ENCODE peak calls at places on chromosomes 3 and 15, in nine cellular contexts. X is activated CD8-positive, alpha-beta T cell treated with anti-CD3 and anti-CD28 coated beads for 36 hours; K is mucosa of gallbladder; S is H9; B is T47D; P is stimulated activated CD4-positive, alpha-beta T cell treated with anti-CD3 and anti-CD28 coated beads, Interleukin-4, amount 100 ng/mL, for 48 hours; N is amniotic stem cell; O is T-cell; C is activated CD8-positive, alpha-beta memory T cell treated with anti-CD3 and anti-CD28 coated beads for 24 hours. J is an unnamed sample.

GRCh38 chr3:170632780-170633179 is 46.9 kb upstream of the SLC7A14 start:
- DNase-seq in S (no peak), N (no peak), B (no peak), P (no peak), X (no peak), O (no peak), C (no peak), K (no peak), J (no peak)

GRCh38 chr3:36777424-36778218 is 13.3 kb upstream of the DCLK3 start:
- DNase-seq in P (no peak), S (no peak), B (no peak), X (no peak), N (no peak), K (no peak), C (no peak), O (no peak), J (no peak)

GRCh38 chr3:171415070-171415469 is 45.1 kb downstream of the TNIK start:
- DNase-seq in O (no peak), N (no peak), C (no peak), S (no peak), B (no peak), K (no peak), X (no peak), P (no peak), J (no peak)

GRCh38 chr3:143751643-143752178 is 96.6 kb downstream of the SLC9A9 start:
- DNase-seq in N (no peak), P (peak), S (no peak), K (no peak), C (peak), B (no peak), X (peak), O (peak), J (no peak)

GRCh38 chr3:35817212-35817611 is 177.9 kb downstream of the ARPP21 start:
- DNase-seq in B (no peak), P (no peak), K (no peak), O (no peak), C (no peak), X (no peak), S (no peak), N (no peak), J (no peak)

GRCh38 chr3:174949523-174949922 is 90.4 kb downstream of the NAALADL2 start:
- DNase-seq in K (no peak), C (no peak), X (no peak), N (peak), P (no peak), B (peak), S (no peak), O (no peak), J (no peak)

GRCh38 chr15:96354731-96355560 is 24.4 kb downstream of the NR2F2 start:
- DNase-seq in O (no peak), C (no peak), N (peak), X (no peak), B (peak), S (no peak), K (no peak), P (no peak), J (no peak)

GRCh38 chr3:64575211-64575844 is 112.5 kb downstream of the ADAMTS9 start:
- DNase-seq in X (no peak), K (no peak), N (no peak), S (peak), B (peak), C (no peak), O (no peak), P (no peak), J (no peak)

GRCh38 chr15:51203797-51204196 is 109.1 kb upstream of the TNFAIP8L3 start:
- DNase-seq in K (peak), S (no peak), B (no peak), X (no peak), N (no peak), P (no peak), C (no peak), O (no peak), J (no peak)

GRCh38 chr15:61660579-61660978 is 399.7 kb downstream of the VPS13C start:
- DNase-seq in B (no peak), N (no peak), X (no peak), O (no peak), S (no peak), C (no peak), P (no peak), K (no peak), J (no peak)

GRCh38 chr3:98962189-98962930 is 60.9 kb upstream of the DCBLD2 start:
- DNase-seq in P (no peak), N (peak), S (no peak), B (no peak), O (no peak), K (no peak), X (no peak), C (no peak), J (no peak)

GRCh38 chr3:175357758-175358157 is 498.6 kb downstream of the NAALADL2 start:
- DNase-seq in C (no peak), N (no peak), K (no peak), S (no peak), O (no peak), X (no peak), B (no peak), P (no peak), J (no peak)

GRCh38 chr3:68352031-68352430 is 580.3 kb downstream of the TAFA4 start:
- DNase-seq in C (no peak), O (no peak), P (no peak), S (no peak), K (no peak), X (no peak), N (no peak), B (no peak), J (no peak)

GRCh38 chr3:46682156-46682555 is 11.3 kb downstream of the ALS2CL start:
- DNase-seq in O (no peak), K (no peak), C (no peak), P (no peak), S (no peak), N (no peak), X (no peak), B (no peak), J (no peak)

GRCh38 chr3:46692566-46692983 is 904 bp downstream of the ALS2CL start:
- DNase-seq in P (no peak), O (no peak), X (peak), S (peak), K (peak), N (no peak), B (peak), C (no peak), J (no peak)

GRCh38 chr3:127644641-127645040 is 15.7 kb downstream of the PODXL2 start:
- DNase-seq in K (no peak), P (no peak), N (no peak), C (no peak), X (no peak), S (no peak), O (no peak), B (no peak), J (no peak)

GRCh38 chr15:68368731-68369435 is 63.1 kb downstream of the ITGA11 start:
- DNase-seq in X (no peak), C (no peak), O (no peak), N (no peak), P (no peak), K (no peak), S (no peak), B (no peak), J (no peak)

GRCh38 chr3:113898892-113899291 is 48.9 kb upstream of the ZDHHC23 start:
- DNase-seq in B (no peak), O (no peak), X (no peak), N (no peak), C (no peak), K (no peak), P (no peak), S (no peak), J (no peak)

GRCh38 chr3:48661501-48662139 is 1.1 kb downstream of the CELSR3 start:
- DNase-seq in B (no peak), O (peak), P (peak), C (peak), S (peak), N (no peak), X (peak), K (peak), J (peak)

GRCh38 chr15:100339999-100340398 is 1.8 kb downstream of the ADAMTS17 start:
- DNase-seq in B (no peak), X (no peak), S (no peak), K (no peak), C (no peak), O (no peak), P (no peak), N (no peak), J (no peak)

GRCh38 chr15:83973816-83974215 is 261.8 kb upstream of the GOLGA6L4 start:
- DNase-seq in B (peak), O (no peak), C (no peak), P (no peak), X (peak), S (no peak), K (no peak), N (no peak), J (no peak)

GRCh38 chr3:133130168-133130567 is 92.0 kb downstream of the TMEM108 start:
- DNase-seq in K (no peak), X (no peak), O (no peak), S (no peak), P (no peak), C (no peak), B (no peak), N (no peak), J (no peak)

GRCh38 chr3:127042634-127043033 is 59.7 kb downstream of the PLXNA1 start:
- DNase-seq in C (no peak), S (no peak), O (no peak), N (no peak), B (no peak), P (no peak), K (no peak), X (no peak), J (no peak)

GRCh38 chr3:119184083-119184482 is 10.7 kb downstream of the UPK1B start:
- DNase-seq in C (no peak), P (no peak), X (no peak), K (no peak), B (no peak), N (no peak), O (no peak), S (no peak), J (no peak)

GRCh38 chr15:101641134-101641764 is 10.9 kb downstream of the TM2D3 start:
- DNase-seq in X (peak), N (peak), O (peak), C (peak), P (peak), K (peak), S (peak), B (peak), J (peak)

GRCh38 chr3:125123906-125124305 is 68.1 kb upstream of the HEG1 start:
- DNase-seq in K (no peak), N (no peak), X (no peak), C (peak), O (no peak), S (no peak), B (no peak), P (no peak), J (no peak)

GRCh38 chr3:110624571-110624970 is 447.0 kb upstream of the NECTIN3 start:
- DNase-seq in B (no peak), N (no peak), C (no peak), X (no peak), K (no peak), S (no peak), P (no peak), O (no peak), J (no peak)

GRCh38 chr3:32821686-32822296 is 4.0 kb downstream of the TRIM71 start:
- DNase-seq in O (no peak), X (no peak), B (no peak), N (no peak), P (no peak), S (no peak), K (no peak), C (no peak), J (no peak)

GRCh38 chr15:35088329-35088728 is 3.2 kb upstream of the NANOGP8 start:
- DNase-seq in O (no peak), B (no peak), K (no peak), S (no peak), N (no peak), X (no peak), C (no peak), P (no peak), J (no peak)

GRCh38 chr3:11510001-11510760 is 133.5 kb downstream of the VGLL4 start:
- DNase-seq in O (no peak), S (no peak), B (no peak), C (no peak), N (no peak), P (no peak), X (no peak), K (no peak), J (no peak)

GRCh38 chr3:13185737-13186136 is 112.5 kb upstream of the IQSEC1 start:
- DNase-seq in X (no peak), P (no peak), S (no peak), K (no peak), O (no peak), N (no peak), B (no peak), C (no peak), J (no peak)

GRCh38 chr3:9810846-9811245 is 784 bp downstream of the TTLL3 start:
- DNase-seq in B (no peak), S (no peak), O (no peak), C (no peak), N (no peak), P (no peak), K (no peak), X (no peak), J (no peak)

GRCh38 chr3:13023251-13024055 is 49.8 kb downstream of the IQSEC1 start:
- DNase-seq in N (no peak), C (no peak), P (no peak), X (no peak), K (no peak), B (no peak), O (no peak), S (no peak), J (no peak)

GRCh38 chr3:150275946-150276345 is 132.2 kb upstream of the TSC22D2 start:
- DNase-seq in P (no peak), B (no peak), O (no peak), K (no peak), C (no peak), S (no peak), N (no peak), X (no peak), J (no peak)

GRCh38 chr3:151379083-151379734 is 5.3 kb downstream of the P2RY12 start:
- DNase-seq in O (no peak), C (no peak), K (peak), P (no peak), S (peak), X (peak), B (peak), N (no peak), J (no peak)

GRCh38 chr3:172082269-172082668 is 42.9 kb downstream of the FNDC3B start:
- DNase-seq in C (no peak), S (no peak), K (peak), N (peak), B (peak), P (no peak), O (no peak), X (no peak), J (no peak)

GRCh38 chr3:22159004-22159695 is 408.1 kb upstream of the ZNF385D start:
- DNase-seq in P (no peak), N (no peak), C (no peak), B (no peak), O (no peak), S (no peak), X (no peak), K (no peak), J (no peak)

GRCh38 chr3:73110530-73110929 is 49.1 kb downstream of the EBLN2 start:
- DNase-seq in C (no peak), P (no peak), B (no peak), N (no peak), X (no peak), O (no peak), S (no peak), K (no peak), J (no peak)

J was measured in T-helper 1 cell.